ENCODE peak calls at places on chromosome X, in eight cellular contexts. Z is ureter, J is Calu3, B is pons, W is posterior cingulate gyrus, Y is aorta, N is hypothalamus, E is memory B cell. L is an unnamed sample.

GRCh38 chrX:12975999-12976558 is 1.2 kb downstream of the TMSB4X start:
- DNase-seq in Y (no peak), E (peak), Z (peak), N (peak), W (no peak), B (no peak), J (peak), L (no peak)

GRCh38 chrX:30875957-30876356 is 13.1 kb downstream of the TAB3 start:
- DNase-seq in E (no peak), Y (no peak), J (no peak), B (no peak), W (no peak), Z (no peak), N (no peak), L (no peak)

GRCh38 chrX:22085969-22086368 is 53.8 kb downstream of the PHEX start:
- DNase-seq in N (no peak), J (no peak), B (no peak), Z (no peak), Y (no peak), E (no peak), W (no peak), L (no peak)

GRCh38 chrX:26262121-26262523 is 46.2 kb downstream of the MAGEB5 start:
- DNase-seq in B (no peak), Z (no peak), N (no peak), J (peak), Y (no peak), W (no peak), E (no peak), L (no peak)

GRCh38 chrX:7889138-7889537 is 38.1 kb downstream of the PNPLA4 start:
- DNase-seq in J (no peak), N (no peak), E (no peak), B (no peak), Z (no peak), Y (no peak), W (no peak), L (no peak)

GRCh38 chrX:69139516-69139915 is 25.7 kb downstream of the PJA1 start:
- DNase-seq in Y (peak), Z (no peak), N (no peak), J (no peak), W (no peak), B (no peak), E (no peak), L (no peak)

GRCh38 chrX:70470850-70471289 is 26.2 kb downstream of the DLG3 start:
- DNase-seq in W (no peak), B (peak), J (no peak), Z (no peak), N (no peak), E (no peak), Y (no peak), L (no peak)

GRCh38 chrX:54920610-54921426 is at the start of gene TRO:
- DNase-seq in B (peak), W (no peak), N (no peak), Z (no peak), E (no peak), Y (no peak), J (no peak), L (no peak)

GRCh38 chrX:13059676-13060499 is 15.5 kb upstream of the FAM9C start:
- DNase-seq in Y (no peak), N (no peak), B (no peak), E (no peak), J (peak), W (no peak), Z (no peak), L (no peak)

GRCh38 chrX:68942797-68943196 is 114.0 kb downstream of the EFNB1 start:
- DNase-seq in E (no peak), Y (no peak), J (no peak), W (no peak), B (no peak), N (no peak), Z (no peak), L (no peak)

GRCh38 chrX:74458738-74459137 is 37.4 kb downstream of the SLC16A2 start:
- DNase-seq in W (no peak), E (no peak), N (no peak), Y (no peak), J (no peak), B (no peak), Z (no peak), L (no peak)

GRCh38 chrX:119252716-119253115 is 16.6 kb downstream of the PGRMC1 start:
- DNase-seq in Y (no peak), E (no peak), B (no peak), N (no peak), J (no peak), W (no peak), Z (no peak), L (no peak)

GRCh38 chrX:22366166-22366702 is 93.5 kb downstream of the CBLL2 start:
- DNase-seq in Z (no peak), B (no peak), Y (no peak), E (no peak), J (no peak), N (no peak), W (no peak), L (no peak)

GRCh38 chrX:82458207-82458754 is 1049.8 kb upstream of the POU3F4 start:
- DNase-seq in N (no peak), E (no peak), Y (no peak), Z (no peak), W (no peak), B (no peak), J (no peak), L (no peak)

GRCh38 chrX:123291623-123292022 is 107.5 kb downstream of the GRIA3 start:
- DNase-seq in Z (no peak), B (peak), E (no peak), W (no peak), N (no peak), J (no peak), Y (no peak), L (no peak)

GRCh38 chrX:111169141-111169540 is 73.2 kb downstream of the PAK3 start:
- DNase-seq in W (no peak), Y (no peak), E (no peak), B (no peak), J (no peak), Z (no peak), N (no peak), L (no peak)

GRCh38 chrX:101037231-101037630 is 14.7 kb downstream of the TRMT2B start:
- DNase-seq in E (no peak), W (no peak), Z (no peak), B (no peak), Y (no peak), N (no peak), J (no peak), L (no peak)